ENCODE peak calls at places on chromosomes 12 and 14, in seven cellular contexts. W is PC-3; I is lung; L is SIG-M5; X is activated CD4-positive, alpha-beta T cell treated with anti-CD3 and anti-CD28 coated beads, Interleukin-2, amount 10 ng/mL, durations not matched to agents 24 days and 14 days; G is activated CD4-positive, CD25-positive, alpha-beta regulatory T cell treated with anti-CD3 and anti-CD28 coated beads, Interleukin-2, amount 50 U/mL, for 16 hours; Y is stomach. U is an unnamed sample.

GRCh38 chr12:5588231-5588995 is 156.5 kb downstream of the NTF3 start:
- DNase-seq in X (no peak), Y (no peak), G (no peak), I (no peak), L (no peak), W (no peak), U (peak)

GRCh38 chr14:52649511-52649910 is 45.8 kb downstream of the ERO1A start:
- DNase-seq in W (no peak), G (no peak), Y (no peak), L (no peak), X (no peak), I (no peak), U (no peak)

GRCh38 chr12:123532021-123532420 is 1.5 kb downstream of the RILPL1 start:
- DNase-seq in W (no peak), G (no peak), L (peak), Y (no peak), X (peak), I (no peak), U (peak)

GRCh38 chr14:102105369-102105768 is 18.5 kb upstream of the HSP90AA1 start:
- DNase-seq in I (no peak), L (no peak), G (no peak), Y (no peak), W (no peak), X (no peak), U (no peak)

GRCh38 chr12:27549801-27550652 is 26.0 kb downstream of the PPFIBP1 start:
- DNase-seq in Y (peak), X (no peak), I (peak), G (no peak), W (peak), L (no peak), U (peak)

GRCh38 chr12:29609431-29610215 is 112.1 kb upstream of the OVCH1 start:
- DNase-seq in G (no peak), L (no peak), W (no peak), I (no peak), Y (no peak), X (no peak), U (no peak)

GRCh38 chr12:102965281-102966155 is 8.0 kb downstream of the ASCL1 start:
- DNase-seq in G (no peak), Y (no peak), I (no peak), L (no peak), X (no peak), W (no peak), U (no peak)

GRCh38 chr12:71594214-71594948 is 69.3 kb downstream of the ZFC3H1 start:
- DNase-seq in Y (peak), I (no peak), G (no peak), L (no peak), W (peak), X (no peak), U (no peak)

GRCh38 chr12:10067259-10067658 is 31.5 kb downstream of the CLEC1A start:
- DNase-seq in L (no peak), X (no peak), W (peak), I (no peak), G (no peak), Y (no peak), U (no peak)

U was measured in bronchial epithelial cell.